ENCODE peak calls at places on chromosome 5, in seven cellular contexts. D is DND-41; U is neural progenitor cell; W is CD8-positive, alpha-beta T cell; Y is IMR-90; I is NT2/D1; B is psoas muscle. Z is an unnamed sample. For H3K9me3, the result is how much of the 10 kb centered on the place peaks cover.

GRCh38 chr5:14039576-14039975 is 95.1 kb upstream of the DNAH5 start:
- DNase-seq in Y (peak), W (no peak), D (no peak), U (no peak), B (no peak), I (no peak), Z (no peak)

GRCh38 chr5:81283976-81284375 is 17.4 kb upstream of the ZCCHC9 start:
- DNase-seq in D (no peak), U (no peak), I (no peak), Y (no peak), W (no peak), B (no peak), Z (no peak)

GRCh38 chr5:152405145-152405544 is at the start of gene NMUR2:
- DNase-seq in B (no peak), D (peak), Y (no peak), U (peak), W (no peak), I (peak), Z (peak)

GRCh38 chr5:2142456-2142954 is 259.8 kb upstream of the IRX4 start:
- DNase-seq in I (no peak), B (no peak), D (no peak), Y (no peak), U (no peak), W (no peak), Z (no peak)

GRCh38 chr5:150345716-150346115 is 11.8 kb upstream of the TCOF1 start:
- DNase-seq in I (no peak), U (no peak), W (no peak), B (no peak), Y (no peak), D (no peak), Z (peak)

GRCh38 chr5:78335976-78336375 is 24.4 kb upstream of the SCAMP1 start:
- DNase-seq in Y (no peak), I (no peak), B (no peak), W (no peak), D (no peak), U (no peak), Z (peak)

GRCh38 chr5:109880907-109881685 is 191.4 kb downstream of the MAN2A1 start:
- DNase-seq in Y (peak), B (no peak), I (no peak), W (no peak), U (no peak), D (peak), Z (no peak)

GRCh38 chr5:76468625-76469410 is 65.7 kb downstream of the IQGAP2 start:
- DNase-seq in I (no peak), D (no peak), U (no peak), W (no peak), B (no peak), Y (no peak), Z (no peak)

GRCh38 chr5:96463106-96463505 is 30.1 kb upstream of the PCSK1 start:
- DNase-seq in W (no peak), D (no peak), Y (no peak), B (no peak), U (no peak), I (no peak), Z (no peak)

GRCh38 chr5:33997331-33997983 is 10.4 kb downstream of the AMACR start:
- DNase-seq in D (peak), W (no peak), Y (peak), B (peak), I (no peak), U (peak), Z (peak)

GRCh38 chr5:73274870-73275756 is 102.1 kb downstream of the TMEM174 start:
- DNase-seq in Y (peak), W (no peak), B (peak), I (no peak), U (no peak), D (no peak), Z (no peak)

GRCh38 chr5:107248065-107248695 is 422.6 kb downstream of the EFNA5 start:
- DNase-seq in W (peak), U (peak), D (peak), I (peak), B (peak), Y (peak), Z (peak)

GRCh38 chr5:170923910-170924620 is 62.2 kb downstream of the RANBP17 start:
- DNase-seq in W (no peak), I (no peak), Y (no peak), B (no peak), U (no peak), D (no peak), Z (no peak)

GRCh38 chr5:29950416-29951145 is 1242.9 kb upstream of the CDH6 start:
- DNase-seq in D (no peak), W (no peak), I (no peak), Y (no peak), B (no peak), U (no peak), Z (no peak)

GRCh38 chr5:33257807-33258491 is 182.8 kb upstream of the TARS1 start:
- DNase-seq in D (no peak), U (no peak), W (no peak), B (no peak), Y (peak), I (no peak), Z (no peak)

GRCh38 chr5:95822408-95823240 is at the start of gene GLRX:
- DNase-seq in B (peak), U (peak), D (peak), Y (peak), I (peak), W (peak), Z (peak)

GRCh38 chr5:113678924-113679575 is 165.6 kb downstream of the YTHDC2 start:
- DNase-seq in D (peak), Y (peak), B (no peak), W (no peak), U (peak), I (no peak), Z (peak)

GRCh38 chr5:16736158-16736994 is 119.6 kb upstream of the RETREG1 start:
- DNase-seq in B (no peak), I (no peak), W (no peak), D (no peak), Y (peak), U (peak), Z (no peak)

GRCh38 chr5:141434006-141434405 is 3.7 kb downstream of the PCDHGA12 start:
- DNase-seq in U (no peak), W (no peak), B (no peak), Y (peak), D (no peak), I (no peak), Z (no peak)

GRCh38 chr5:141437208-141437607 is 6.9 kb downstream of the PCDHGA12 start:
- DNase-seq in D (no peak), I (no peak), U (no peak), W (no peak), B (no peak), Y (peak), Z (no peak)

GRCh38 chr5:141430332-141431113 is at the start of gene PCDHGA12:
- DNase-seq in B (peak), I (no peak), U (no peak), Y (peak), W (no peak), D (no peak), Z (no peak)

GRCh38 chr5:141427783-141428426 is 2.4 kb upstream of the PCDHGA12 start:
- DNase-seq in I (no peak), D (no peak), B (no peak), W (no peak), U (no peak), Y (no peak), Z (no peak)

GRCh38 chr5:141431286-141431685 is 979 bp downstream of the PCDHGA12 start:
- DNase-seq in U (no peak), B (no peak), Y (no peak), W (no peak), I (no peak), D (no peak), Z (no peak)
- H3K9me3 ChIP-seq in U (under half), B (under half), Y (under half), W (under half), I (under half), D (under half), Z (under half)

DNA sequence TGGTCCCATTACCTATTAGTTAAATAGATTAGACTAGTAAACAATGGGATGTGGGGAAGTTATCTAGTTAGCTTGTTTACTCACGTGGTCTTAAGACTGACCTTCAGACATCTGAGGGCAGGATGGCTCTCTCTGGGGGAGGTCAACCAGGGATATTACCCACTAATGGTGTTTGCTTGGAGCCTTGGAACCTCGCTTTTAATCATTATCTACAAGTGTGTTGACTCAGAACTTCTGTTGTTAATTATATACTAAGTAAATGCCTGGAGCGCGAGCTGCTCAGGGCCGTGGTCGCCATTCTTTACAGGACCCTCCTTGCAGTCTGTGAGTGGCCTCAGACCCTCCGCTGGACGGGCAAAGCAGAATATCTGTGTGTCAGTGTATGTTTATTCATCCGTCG is 48.5 kb upstream of the ZNF354A start:
- DNase-seq in Y (no peak), I (no peak), D (no peak), W (no peak), U (no peak), B (no peak), Z (no peak)
- H3K9me3 ChIP-seq in Y (under half), I (under half), D (under half), W (under half), U (under half), B (under half), Z (under half)

GRCh38 chr5:4044881-4045280 is 449.2 kb downstream of the IRX1 start:
- DNase-seq in B (no peak), I (no peak), U (no peak), D (no peak), W (no peak), Y (no peak), Z (no peak)
- H3K9me3 ChIP-seq in B (under half), I (under half), U (under half), D (under half), W (under half), Y (under half), Z (under half)

DNA sequence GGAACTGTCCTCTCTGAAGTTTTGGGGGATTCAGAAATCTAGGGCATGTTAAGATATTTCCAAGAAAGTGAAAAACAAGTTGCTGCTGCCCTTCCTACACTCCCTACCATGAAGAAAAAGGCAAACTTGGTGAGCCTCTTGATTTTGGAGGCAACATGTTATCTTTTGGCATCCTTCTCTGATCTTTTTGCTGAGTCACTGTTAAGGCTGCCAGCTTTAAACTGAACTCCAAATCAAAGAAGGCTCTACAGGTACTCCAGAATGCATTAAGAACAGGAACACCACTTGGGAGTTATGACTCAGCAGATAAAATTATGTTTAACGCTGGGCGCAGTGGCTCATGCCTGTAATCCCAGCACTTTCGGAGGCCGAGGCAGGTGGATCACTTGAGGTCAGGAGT is 24.0 kb downstream of the PCDHB15 start:
- DNase-seq in I (no peak), U (no peak), D (no peak), W (no peak), Y (no peak), B (no peak), Z (no peak)
- H3K9me3 ChIP-seq in I (half or more), U (under half), D (under half), W (under half), Y (under half), B (half or more), Z (under half)

Z was measured in SK-N-SH.